ENCODE peak calls at places on chromosomes 6 and 20, in six cellular contexts. F is HT1080, N is T-helper 1 cell, P is psoas muscle, X is body of pancreas, Q is astrocyte of the cerebellum. R is an unnamed sample.

GRCh38 chr6:56243518-56244070 is 3.8 kb downstream of the COL21A1 start:
- DNase-seq in F (no peak), N (no peak), P (no peak), X (no peak), Q (no peak), R (no peak)

GRCh38 chr6:101513181-101513580 is 119.7 kb downstream of the GRIK2 start:
- DNase-seq in F (no peak), N (no peak), P (no peak), X (no peak), Q (no peak), R (no peak)

GRCh38 chr6:142328070-142328469 is 26.3 kb downstream of the ADGRG6 start:
- DNase-seq in F (no peak), N (no peak), P (no peak), X (no peak), Q (no peak), R (no peak)

GRCh38 chr20:53949319-53949839 is 121.0 kb downstream of the BCAS1 start:
- DNase-seq in F (peak), N (peak), P (peak), X (peak), Q (peak), R (peak)

GRCh38 chr6:152552616-152553209 is 84.4 kb downstream of the SYNE1 start:
- DNase-seq in F (peak), N (no peak), P (peak), X (peak), Q (peak), R (peak)

GRCh38 chr6:35718354-35718695 is 18.5 kb upstream of the ARMC12 start:
- DNase-seq in F (no peak), N (no peak), P (no peak), X (no peak), Q (no peak), R (no peak)

GRCh38 chr6:26363882-26364825 is 844 bp upstream of the BTN3A2 start:
- DNase-seq in F (peak), N (no peak), P (no peak), X (no peak), Q (no peak), R (peak)

GRCh38 chr6:6851059-6851658 is 256.6 kb upstream of the RREB1 start:
- DNase-seq in F (peak), N (no peak), P (peak), X (peak), Q (peak), R (no peak)

GRCh38 chr6:12275084-12275483 is 15.1 kb upstream of the EDN1 start:
- DNase-seq in F (peak), N (no peak), P (no peak), X (no peak), Q (no peak), R (no peak)

GRCh38 chr6:124999105-124999764 is 37.0 kb downstream of the RNF217 start:
- DNase-seq in F (peak), N (no peak), P (no peak), X (peak), Q (no peak), R (no peak)

GRCh38 chr20:46087161-46087560 is 2.6 kb downstream of the NCOA5 start:
- DNase-seq in F (no peak), N (no peak), P (no peak), X (no peak), Q (no peak), R (peak)

GRCh38 chr6:133179483-133179882 is 61.7 kb upstream of the EYA4 start:
- DNase-seq in F (no peak), N (no peak), P (no peak), X (peak), Q (no peak), R (no peak)

GRCh38 chr6:17450825-17451224 is 57.4 kb downstream of the CAP2 start:
- DNase-seq in F (no peak), N (no peak), P (no peak), X (no peak), Q (no peak), R (no peak)

GRCh38 chr20:52049001-52049731 is 142.4 kb downstream of the ZFP64 start:
- DNase-seq in F (no peak), N (no peak), P (no peak), X (no peak), Q (no peak), R (no peak)

GRCh38 chr6:101114703-101115102 is 233.6 kb upstream of the ASCC3 start:
- DNase-seq in F (peak), N (no peak), P (no peak), X (peak), Q (peak), R (no peak)

GRCh38 chr6:26053929-26054658 is 33.1 kb upstream of the HFE start:
- DNase-seq in F (peak), N (no peak), P (no peak), X (no peak), Q (no peak), R (no peak)

GRCh38 chr6:4577406-4577805 is 198.8 kb upstream of the CDYL start:
- DNase-seq in F (no peak), N (no peak), P (no peak), X (peak), Q (peak), R (no peak)

GRCh38 chr20:4152696-4153235 is 137.4 kb upstream of the RNF24 start:
- DNase-seq in F (no peak), N (no peak), P (no peak), X (no peak), Q (no peak), R (no peak)

R was measured in mucosa of descending colon.